ENCODE peak calls at places on chromosomes 12 and 14, in eight cellular contexts. One of them, this sample, is unnamed.

GRCh38 chr14:91509083-91509877 is 830 bp downstream of the PPP4R3A start:
- DNase-seq in AG10803: peak; percentile 16
- DNase-seq in glutamatergic neuron: peak; percentile 52
- DNase-seq in esophagus squamous epithelium: no peak
- DNase-seq in Calu3: peak; percentile 37
- DNase-seq in IMR-90: no peak
- DNase-seq in endothelial cell: peak; percentile 24
- DNase-seq in esophagus muscularis mucosa: no peak
- DNase-seq in this sample: no peak

GRCh38 chr14:22221508-22221907 is 367.5 kb downstream of the DAD1 start:
- DNase-seq in AG10803: peak; percentile 11
- DNase-seq in glutamatergic neuron: no peak
- DNase-seq in esophagus squamous epithelium: no peak
- DNase-seq in Calu3: peak; percentile 14
- DNase-seq in IMR-90: peak; percentile 49
- DNase-seq in endothelial cell: no peak
- DNase-seq in esophagus muscularis mucosa: no peak
- DNase-seq in this sample: peak; percentile 7

GRCh38 chr14:99946652-99947489 is 118.4 kb upstream of the EVL start:
- DNase-seq in AG10803: no peak
- DNase-seq in glutamatergic neuron: peak; percentile 80
- DNase-seq in esophagus squamous epithelium: no peak
- DNase-seq in Calu3: peak; percentile 54
- DNase-seq in IMR-90: no peak
- DNase-seq in endothelial cell: peak; percentile 66
- DNase-seq in esophagus muscularis mucosa: no peak
- DNase-seq in this sample: no peak

GRCh38 chr14:71675126-71675901 is 256.9 kb upstream of the RGS6 start:
- DNase-seq in AG10803: no peak
- DNase-seq in glutamatergic neuron: no peak
- DNase-seq in esophagus squamous epithelium: no peak
- DNase-seq in Calu3: no peak
- DNase-seq in IMR-90: no peak
- DNase-seq in endothelial cell: no peak
- DNase-seq in esophagus muscularis mucosa: no peak
- DNase-seq in this sample: no peak

GRCh38 chr12:49092086-49092815 is 2.4 kb downstream of the DHH start:
- DNase-seq in AG10803: no peak
- DNase-seq in glutamatergic neuron: peak; percentile 69
- DNase-seq in esophagus squamous epithelium: no peak
- DNase-seq in Calu3: peak; percentile 46
- DNase-seq in IMR-90: peak; percentile 30
- DNase-seq in endothelial cell: peak; percentile 64
- DNase-seq in esophagus muscularis mucosa: no peak
- DNase-seq in this sample: no peak

GRCh38 chr14:51653855-51654548 is 2.3 kb downstream of the FRMD6 start:
- DNase-seq in AG10803: no peak
- DNase-seq in glutamatergic neuron: no peak
- DNase-seq in esophagus squamous epithelium: no peak
- DNase-seq in Calu3: no peak
- DNase-seq in IMR-90: peak; percentile 31
- DNase-seq in endothelial cell: no peak
- DNase-seq in esophagus muscularis mucosa: no peak
- DNase-seq in this sample: no peak

GRCh38 chr14:64569108-64570045 is 19.6 kb downstream of the PPP1R36 start:
- DNase-seq in AG10803: peak; percentile 92
- DNase-seq in glutamatergic neuron: no peak
- DNase-seq in esophagus squamous epithelium: no peak
- DNase-seq in Calu3: no peak
- DNase-seq in IMR-90: peak; percentile 61
- DNase-seq in endothelial cell: no peak
- DNase-seq in esophagus muscularis mucosa: no peak
- DNase-seq in this sample: peak; percentile 71

GRCh38 chr12:4148418-4149056 is 125.0 kb upstream of the CCND2 start:
- DNase-seq in AG10803: no peak
- DNase-seq in glutamatergic neuron: no peak
- DNase-seq in esophagus squamous epithelium: peak; percentile 30
- DNase-seq in Calu3: no peak
- DNase-seq in IMR-90: no peak
- DNase-seq in endothelial cell: no peak
- DNase-seq in esophagus muscularis mucosa: peak; percentile 80
- DNase-seq in this sample: no peak

GRCh38 chr12:132486168-132486567 is 3.8 kb upstream of the FBRSL1 start:
- DNase-seq in AG10803: no peak
- DNase-seq in glutamatergic neuron: no peak
- DNase-seq in esophagus squamous epithelium: no peak
- DNase-seq in Calu3: no peak
- DNase-seq in IMR-90: no peak
- DNase-seq in endothelial cell: no peak
- DNase-seq in esophagus muscularis mucosa: no peak
- DNase-seq in this sample: no peak

GRCh38 chr12:92297405-92297804 is 151.8 kb upstream of the BTG1 start:
- DNase-seq in AG10803: no peak
- DNase-seq in glutamatergic neuron: no peak
- DNase-seq in esophagus squamous epithelium: no peak
- DNase-seq in Calu3: no peak
- DNase-seq in IMR-90: no peak
- DNase-seq in endothelial cell: no peak
- DNase-seq in esophagus muscularis mucosa: no peak
- DNase-seq in this sample: no peak

GRCh38 chr12:89038831-89039509 is 313.3 kb downstream of the DUSP6 start:
- DNase-seq in AG10803: no peak
- DNase-seq in glutamatergic neuron: no peak
- DNase-seq in esophagus squamous epithelium: no peak
- DNase-seq in Calu3: no peak
- DNase-seq in IMR-90: no peak
- DNase-seq in endothelial cell: no peak
- DNase-seq in esophagus muscularis mucosa: no peak
- DNase-seq in this sample: no peak

GRCh38 chr12:108980831-108981618 is 39.8 kb downstream of the SVOP start:
- DNase-seq in AG10803: peak; percentile 85
- DNase-seq in glutamatergic neuron: no peak
- DNase-seq in esophagus squamous epithelium: no peak
- DNase-seq in Calu3: no peak
- DNase-seq in IMR-90: peak; percentile 32
- DNase-seq in endothelial cell: no peak
- DNase-seq in esophagus muscularis mucosa: no peak
- DNase-seq in this sample: peak; percentile 64

GRCh38 chr12:70722584-70723343 is 85.5 kb upstream of the PTPRB start:
- DNase-seq in AG10803: peak; percentile 13
- DNase-seq in glutamatergic neuron: no peak
- DNase-seq in esophagus squamous epithelium: no peak
- DNase-seq in Calu3: no peak
- DNase-seq in IMR-90: no peak
- DNase-seq in endothelial cell: peak; percentile 22
- DNase-seq in esophagus muscularis mucosa: no peak
- DNase-seq in this sample: no peak

GRCh38 chr12:5114436-5114835 is 70.8 kb downstream of the KCNA5 start:
- DNase-seq in AG10803: no peak
- DNase-seq in glutamatergic neuron: no peak
- DNase-seq in esophagus squamous epithelium: no peak
- DNase-seq in Calu3: no peak
- DNase-seq in IMR-90: peak; percentile 61
- DNase-seq in endothelial cell: no peak
- DNase-seq in esophagus muscularis mucosa: no peak
- DNase-seq in this sample: no peak

GRCh38 chr12:120469450-120470149 is at the start of gene SRSF9:
- DNase-seq in AG10803: peak; percentile 97
- DNase-seq in glutamatergic neuron: peak; percentile 99
- DNase-seq in esophagus squamous epithelium: peak; percentile 58
- DNase-seq in Calu3: peak; percentile 98
- DNase-seq in IMR-90: peak; percentile 96
- DNase-seq in endothelial cell: peak; percentile 97
- DNase-seq in esophagus muscularis mucosa: peak; percentile 97
- DNase-seq in this sample: peak; percentile 93

GRCh38 chr12:6363330-6364036 is 11.9 kb downstream of the SCNN1A start:
- DNase-seq in AG10803: peak; percentile 59
- DNase-seq in glutamatergic neuron: no peak
- DNase-seq in esophagus squamous epithelium: no peak
- DNase-seq in Calu3: peak; percentile 83
- DNase-seq in IMR-90: peak; percentile 28
- DNase-seq in endothelial cell: peak; percentile 73
- DNase-seq in esophagus muscularis mucosa: peak; percentile 94
- DNase-seq in this sample: no peak

GRCh38 chr14:94180655-94181271 is 6.6 kb downstream of the PPP4R4 start:
- DNase-seq in AG10803: peak; percentile 44
- DNase-seq in glutamatergic neuron: no peak
- DNase-seq in esophagus squamous epithelium: no peak
- DNase-seq in Calu3: no peak
- DNase-seq in IMR-90: peak; percentile 42
- DNase-seq in endothelial cell: no peak
- DNase-seq in esophagus muscularis mucosa: no peak
- DNase-seq in this sample: peak; percentile 17

GRCh38 chr14:95679995-95680735 is 6.1 kb upstream of the TCL1B start:
- DNase-seq in AG10803: no peak
- DNase-seq in glutamatergic neuron: no peak
- DNase-seq in esophagus squamous epithelium: no peak
- DNase-seq in Calu3: no peak
- DNase-seq in IMR-90: no peak
- DNase-seq in endothelial cell: no peak
- DNase-seq in esophagus muscularis mucosa: no peak
- DNase-seq in this sample: no peak
- TF ChIP-seq CTCF in AG10803: no peak
- TF ChIP-seq CTCF in glutamatergic neuron: no peak
- TF ChIP-seq CTCF in esophagus squamous epithelium: no peak
- TF ChIP-seq CTCF in Calu3: no peak
- TF ChIP-seq CTCF in IMR-90: no peak
- TF ChIP-seq CTCF in endothelial cell: no peak
- TF ChIP-seq CTCF in esophagus muscularis mucosa: no peak
- TF ChIP-seq CTCF in this sample: no peak

GRCh38 chr12:46263140-46264017 is 5.5 kb downstream of the SLC38A1 start:
- DNase-seq in AG10803: no peak
- DNase-seq in glutamatergic neuron: no peak
- DNase-seq in esophagus squamous epithelium: no peak
- DNase-seq in Calu3: no peak
- DNase-seq in IMR-90: no peak
- DNase-seq in endothelial cell: no peak
- DNase-seq in esophagus muscularis mucosa: no peak
- DNase-seq in this sample: no peak
- TF ChIP-seq CTCF in AG10803: peak; percentile 32
- TF ChIP-seq CTCF in glutamatergic neuron: peak; percentile 47
- TF ChIP-seq CTCF in esophagus squamous epithelium: no peak
- TF ChIP-seq CTCF in Calu3: no peak
- TF ChIP-seq CTCF in IMR-90: peak; percentile 29
- TF ChIP-seq CTCF in endothelial cell: peak; percentile 31
- TF ChIP-seq CTCF in esophagus muscularis mucosa: peak; percentile 25
- TF ChIP-seq CTCF in this sample: peak; percentile 73

GRCh38 chr12:118035194-118036041 is 18.9 kb downstream of the RFC5 start:
- DNase-seq in AG10803: peak; percentile 38
- DNase-seq in glutamatergic neuron: no peak
- DNase-seq in esophagus squamous epithelium: no peak
- DNase-seq in Calu3: peak; percentile 39
- DNase-seq in IMR-90: peak; percentile 22
- DNase-seq in endothelial cell: no peak
- DNase-seq in esophagus muscularis mucosa: no peak
- DNase-seq in this sample: no peak
- TF ChIP-seq CTCF in AG10803: peak; percentile 34
- TF ChIP-seq CTCF in glutamatergic neuron: peak; percentile 7
- TF ChIP-seq CTCF in esophagus squamous epithelium: no peak
- TF ChIP-seq CTCF in Calu3: no peak
- TF ChIP-seq CTCF in IMR-90: no peak
- TF ChIP-seq CTCF in endothelial cell: no peak
- TF ChIP-seq CTCF in esophagus muscularis mucosa: no peak
- TF ChIP-seq CTCF in this sample: peak; percentile 35

GRCh38 chr12:69254046-69254445 is 14.7 kb downstream of the CPSF6 start:
- DNase-seq in AG10803: peak; percentile 53
- DNase-seq in glutamatergic neuron: no peak
- DNase-seq in esophagus squamous epithelium: no peak
- DNase-seq in Calu3: no peak
- DNase-seq in IMR-90: peak; percentile 46
- DNase-seq in endothelial cell: no peak
- DNase-seq in esophagus muscularis mucosa: no peak
- DNase-seq in this sample: peak; percentile 38
- TF ChIP-seq CTCF in AG10803: peak; percentile 66
- TF ChIP-seq CTCF in glutamatergic neuron: peak; percentile 77
- TF ChIP-seq CTCF in esophagus squamous epithelium: no peak
- TF ChIP-seq CTCF in Calu3: peak; percentile 41
- TF ChIP-seq CTCF in IMR-90: peak; percentile 61
- TF ChIP-seq CTCF in endothelial cell: peak; percentile 89
- TF ChIP-seq CTCF in esophagus muscularis mucosa: peak; percentile 49
- TF ChIP-seq CTCF in this sample: peak; percentile 89

GRCh38 chr12:1505151-1505450 is 89.3 kb downstream of the FBXL14 start:
- DNase-seq in AG10803: no peak
- DNase-seq in glutamatergic neuron: no peak
- DNase-seq in esophagus squamous epithelium: no peak
- DNase-seq in Calu3: no peak
- DNase-seq in IMR-90: no peak
- DNase-seq in endothelial cell: no peak
- DNase-seq in esophagus muscularis mucosa: no peak
- DNase-seq in this sample: no peak

GRCh38 chr12:1502856-1503255 is 91.5 kb downstream of the FBXL14 start:
- DNase-seq in AG10803: no peak
- DNase-seq in glutamatergic neuron: no peak
- DNase-seq in esophagus squamous epithelium: no peak
- DNase-seq in Calu3: no peak
- DNase-seq in IMR-90: no peak
- DNase-seq in endothelial cell: no peak
- DNase-seq in esophagus muscularis mucosa: no peak
- DNase-seq in this sample: no peak

GRCh38 chr12:1505576-1505975 is 88.8 kb downstream of the FBXL14 start:
- DNase-seq in AG10803: no peak
- DNase-seq in glutamatergic neuron: no peak
- DNase-seq in esophagus squamous epithelium: no peak
- DNase-seq in Calu3: no peak
- DNase-seq in IMR-90: no peak
- DNase-seq in endothelial cell: no peak
- DNase-seq in esophagus muscularis mucosa: no peak
- DNase-seq in this sample: no peak

GRCh38 chr12:1503281-1503711 is 91.1 kb downstream of the FBXL14 start:
- DNase-seq in AG10803: no peak
- DNase-seq in glutamatergic neuron: no peak
- DNase-seq in esophagus squamous epithelium: no peak
- DNase-seq in Calu3: no peak
- DNase-seq in IMR-90: no peak
- DNase-seq in endothelial cell: no peak
- DNase-seq in esophagus muscularis mucosa: no peak
- DNase-seq in this sample: no peak

GRCh38 chr12:1504304-1505150 is 89.9 kb downstream of the FBXL14 start:
- DNase-seq in AG10803: no peak
- DNase-seq in glutamatergic neuron: no peak
- DNase-seq in esophagus squamous epithelium: no peak
- DNase-seq in Calu3: no peak
- DNase-seq in IMR-90: no peak
- DNase-seq in endothelial cell: no peak
- DNase-seq in esophagus muscularis mucosa: no peak
- DNase-seq in this sample: no peak
- TF ChIP-seq CTCF in AG10803: no peak
- TF ChIP-seq CTCF in glutamatergic neuron: no peak
- TF ChIP-seq CTCF in esophagus squamous epithelium: no peak
- TF ChIP-seq CTCF in Calu3: no peak
- TF ChIP-seq CTCF in IMR-90: no peak
- TF ChIP-seq CTCF in endothelial cell: no peak
- TF ChIP-seq CTCF in esophagus muscularis mucosa: no peak
- TF ChIP-seq CTCF in this sample: no peak

This sample was measured in HFFc6.